ENCODE peak calls at places on chromosomes 13 and 19, in eight cellular contexts. Q is HS-5; X is esophagus squamous epithelium; N is upper lobe of left lung; J is globus pallidus; T is stimulated activated CD4-positive, alpha-beta T cell treated with anti-CD3 and anti-CD28 coated beads, Interleukin-4, amount 100 ng/mL, for 24 hours; K is anterior cingulate cortex; I is WTC11. W is an unnamed sample.

GRCh38 chr13:76116931-76117330 is 480.8 kb downstream of the LMO7 start:
- DNase-seq in Q (no peak), X (no peak), N (no peak), J (no peak), T (no peak), K (no peak), I (no peak), W (no peak)

GRCh38 chr19:46716672-46717033 is 261 bp downstream of the PRKD2 start:
- DNase-seq in Q (no peak), X (no peak), N (no peak), J (no peak), T (no peak), K (no peak), I (no peak), W (no peak)

GRCh38 chr19:512548-513365 is 5.5 kb downstream of the TPGS1 start:
- DNase-seq in Q (no peak), X (no peak), N (peak), J (no peak), T (no peak), K (no peak), I (peak), W (no peak)

GRCh38 chr19:18155095-18156087 is 2.4 kb downstream of the PIK3R2 start:
- DNase-seq in Q (no peak), X (no peak), N (peak), J (no peak), T (no peak), K (no peak), I (no peak), W (no peak)

GRCh38 chr19:6516018-6516658 is 14.0 kb upstream of the TUBB4A start:
- DNase-seq in Q (peak), X (no peak), N (peak), J (peak), T (peak), K (peak), I (peak), W (peak)

GRCh38 chr19:31545766-31546165 is 196.5 kb upstream of the TSHZ3 start:
- DNase-seq in Q (no peak), X (no peak), N (no peak), J (no peak), T (no peak), K (no peak), I (no peak), W (no peak)

GRCh38 chr13:63706751-63707150 is 2291.1 kb upstream of the PCDH20 start:
- DNase-seq in Q (no peak), X (no peak), N (no peak), J (no peak), T (no peak), K (no peak), I (no peak), W (no peak)

GRCh38 chr13:79525051-79525450 is 44.1 kb downstream of the NDFIP2 start:
- DNase-seq in Q (no peak), X (no peak), N (no peak), J (no peak), T (no peak), K (no peak), I (no peak), W (peak)

GRCh38 chr13:110520431-110521295 is 40.9 kb downstream of the RAB20 start:
- DNase-seq in Q (no peak), X (no peak), N (peak), J (peak), T (no peak), K (peak), I (no peak), W (peak)

GRCh38 chr13:45595968-45596367 is 19.6 kb downstream of the ERICH6B start:
- DNase-seq in Q (no peak), X (no peak), N (no peak), J (no peak), T (no peak), K (no peak), I (no peak), W (no peak)

GRCh38 chr13:59633290-59633689 is 530.4 kb downstream of the DIAPH3 start:
- DNase-seq in Q (no peak), X (no peak), N (no peak), J (no peak), T (no peak), K (no peak), I (no peak), W (no peak)

GRCh38 chr19:30229524-30230174 is 142.5 kb upstream of the ZNF536 start:
- DNase-seq in Q (no peak), X (no peak), N (peak), J (peak), T (no peak), K (no peak), I (no peak), W (no peak)

GRCh38 chr13:66634384-66634783 is 595.8 kb downstream of the PCDH9 start:
- DNase-seq in Q (no peak), X (no peak), N (no peak), J (no peak), T (no peak), K (no peak), I (no peak), W (no peak)

GRCh38 chr19:5126498-5127223 is 157.7 kb downstream of the KDM4B start:
- DNase-seq in Q (no peak), X (no peak), N (peak), J (no peak), T (no peak), K (no peak), I (no peak), W (no peak)

GRCh38 chr19:1649706-1650626 is 2.4 kb downstream of the TCF3 start:
- DNase-seq in Q (no peak), X (no peak), N (peak), J (no peak), T (no peak), K (no peak), I (no peak), W (no peak)

GRCh38 chr19:48968179-48968661 is 3.1 kb downstream of the FTL start:
- DNase-seq in Q (no peak), X (no peak), N (no peak), J (no peak), T (no peak), K (no peak), I (no peak), W (no peak)

GRCh38 chr13:94251801-94252200 is 227.7 kb downstream of the DCT start:
- DNase-seq in Q (no peak), X (no peak), N (no peak), J (no peak), T (no peak), K (no peak), I (no peak), W (no peak)

GRCh38 chr13:44249439-44249838 is 124.2 kb upstream of the SERP2 start:
- DNase-seq in Q (no peak), X (no peak), N (no peak), J (no peak), T (no peak), K (no peak), I (no peak), W (no peak)

GRCh38 chr19:47512183-47512947 is 2.5 kb downstream of the NAPA start:
- DNase-seq in Q (peak), X (no peak), N (no peak), J (no peak), T (no peak), K (no peak), I (no peak), W (peak)

GRCh38 chr13:114144606-114145244 is 12.3 kb upstream of the RASA3 start:
- DNase-seq in Q (no peak), X (no peak), N (no peak), J (no peak), T (no peak), K (no peak), I (no peak), W (no peak)

GRCh38 chr13:40993119-40993518 is 26.0 kb downstream of the ELF1 start:
- DNase-seq in Q (no peak), X (no peak), N (peak), J (no peak), T (no peak), K (no peak), I (peak), W (no peak)

GRCh38 chr19:13475044-13475443 is 31.2 kb downstream of the CACNA1A start:
- DNase-seq in Q (no peak), X (no peak), N (no peak), J (no peak), T (no peak), K (no peak), I (no peak), W (no peak)

GRCh38 chr19:44303976-44304568 is 753 bp downstream of the ZNF235 start:
- DNase-seq in Q (peak), X (no peak), N (no peak), J (peak), T (no peak), K (no peak), I (no peak), W (peak)

GRCh38 chr13:38415233-38415632 is 65.6 kb downstream of the UFM1 start:
- DNase-seq in Q (no peak), X (no peak), N (no peak), J (no peak), T (no peak), K (no peak), I (no peak), W (no peak)

GRCh38 chr13:112849500-112849899 is 119.5 kb upstream of the MCF2L start:
- DNase-seq in Q (no peak), X (no peak), N (no peak), J (peak), T (no peak), K (no peak), I (no peak), W (no peak)

GRCh38 chr13:76038920-76039716 is 403.0 kb downstream of the LMO7 start:
- DNase-seq in Q (no peak), X (no peak), N (no peak), J (no peak), T (no peak), K (no peak), I (peak), W (no peak)

GRCh38 chr13:76822691-76823267 is 63.4 kb downstream of the KCTD12 start:
- DNase-seq in Q (no peak), X (no peak), N (no peak), J (peak), T (no peak), K (no peak), I (no peak), W (peak)

GRCh38 chr13:41411536-41411935 is 45.8 kb upstream of the RGCC start:
- DNase-seq in Q (no peak), X (no peak), N (no peak), J (peak), T (peak), K (no peak), I (peak), W (peak)

GRCh38 chr13:99320693-99321481 is 13.7 kb upstream of the GPR183 start:
- DNase-seq in Q (peak), X (no peak), N (no peak), J (no peak), T (peak), K (no peak), I (no peak), W (peak)

GRCh38 chr13:93244141-93244917 is 17.7 kb downstream of the GPC6 start:
- DNase-seq in Q (no peak), X (no peak), N (no peak), J (no peak), T (no peak), K (no peak), I (no peak), W (no peak)

GRCh38 chr13:100636441-100636840 is 38.2 kb downstream of the TMTC4 start:
- DNase-seq in Q (no peak), X (no peak), N (no peak), J (peak), T (no peak), K (peak), I (no peak), W (no peak)

GRCh38 chr13:46498650-46499049 is 54.3 kb upstream of the LRCH1 start:
- DNase-seq in Q (no peak), X (no peak), N (no peak), J (no peak), T (no peak), K (no peak), I (no peak), W (no peak)

GRCh38 chr13:59677966-59678814 is 485.5 kb downstream of the DIAPH3 start:
- DNase-seq in Q (no peak), X (no peak), N (no peak), J (peak), T (no peak), K (no peak), I (no peak), W (peak)

GRCh38 chr13:48431431-48431830 is 18.5 kb upstream of the LPAR6 start:
- DNase-seq in Q (no peak), X (no peak), N (no peak), J (no peak), T (no peak), K (no peak), I (no peak), W (no peak)

GRCh38 chr13:79867248-79867647 is 386.3 kb downstream of the NDFIP2 start:
- DNase-seq in Q (no peak), X (no peak), N (no peak), J (no peak), T (no peak), K (no peak), I (no peak), W (peak)

GRCh38 chr13:51674276-51674675 is 90.0 kb downstream of the WDFY2 start:
- DNase-seq in Q (no peak), X (no peak), N (no peak), J (no peak), T (no peak), K (no peak), I (peak), W (no peak)

GRCh38 chr19:40802300-40803169 is 3.5 kb downstream of the EGLN2 start:
- DNase-seq in Q (no peak), X (no peak), N (peak), J (no peak), T (no peak), K (no peak), I (no peak), W (no peak)

GRCh38 chr19:53102186-53102585 is 1.0 kb downstream of the ZNF160 start:
- DNase-seq in Q (no peak), X (no peak), N (no peak), J (no peak), T (no peak), K (no peak), I (no peak), W (no peak)

GRCh38 chr13:76036176-76036575 is 400.0 kb downstream of the LMO7 start:
- DNase-seq in Q (no peak), X (no peak), N (no peak), J (no peak), T (no peak), K (no peak), I (no peak), W (no peak)